ENCODE peak calls at places on chromosomes 6 and 20, in five cellular contexts. W is spleen, D is bronchial epithelial cell, Q is nephron progenitor cell, M is cardiac fibroblast. V is an unnamed sample.

GRCh38 chr6:128438311-128438916 is 82.0 kb downstream of the PTPRK start:
- DNase-seq in W (no peak), D (no peak), Q (no peak), M (peak; percentile 54), V (no peak)

GRCh38 chr20:64137598-64138031 is 26.6 kb upstream of the MYT1 start:
- DNase-seq in W (peak; percentile 57), D (no peak), Q (peak; percentile 1), M (no peak), V (peak; percentile 11)

GRCh38 chr6:148423133-148423532 is 80.5 kb downstream of the SASH1 start:
- DNase-seq in W (no peak), D (no peak), Q (no peak), M (no peak), V (no peak)

GRCh38 chr20:59705651-59706101 is 101.3 kb downstream of the PHACTR3 start:
- DNase-seq in W (no peak), D (no peak), Q (no peak), M (no peak), V (no peak)

GRCh38 chr6:108805611-108806181 is 42.5 kb upstream of the ARMC2 start:
- DNase-seq in W (no peak), D (no peak), Q (peak; percentile 45), M (no peak), V (no peak)

GRCh38 chr6:41200901-41201783 is at the start of gene TREML2:
- DNase-seq in W (peak; percentile 92), D (no peak), Q (no peak), M (no peak), V (no peak)

GRCh38 chr20:4064118-4064962 is 49.0 kb upstream of the RNF24 start:
- DNase-seq in W (peak; percentile 86), D (peak; percentile 74), Q (peak; percentile 29), M (peak; percentile 97), V (no peak)

GRCh38 chr6:138773177-138774091 is at the start of gene CCDC28A:
- DNase-seq in W (peak; percentile 97), D (peak; percentile 88), Q (peak; percentile 88), M (peak; percentile 95), V (peak; percentile 86)

GRCh38 chr20:20791664-20792568 is 79.5 kb upstream of the RALGAPA2 start:
- DNase-seq in W (no peak), D (no peak), Q (no peak), M (no peak), V (no peak)

GRCh38 chr6:143098054-143098673 is 37.5 kb downstream of the AIG1 start:
- DNase-seq in W (no peak), D (no peak), Q (no peak), M (no peak), V (no peak)

GRCh38 chr20:5073154-5074049 is 46.4 kb downstream of the PCNA start:
- DNase-seq in W (peak; percentile 86), D (peak; percentile 73), Q (peak; percentile 7), M (peak; percentile 74), V (peak; percentile 22)

GRCh38 chr6:139690007-139690406 is 315.6 kb upstream of the CITED2 start:
- DNase-seq in W (no peak), D (no peak), Q (no peak), M (no peak), V (no peak)

GRCh38 chr20:58938541-58938940 is 42.5 kb upstream of the NELFCD start:
- DNase-seq in W (no peak), D (no peak), Q (no peak), M (no peak), V (no peak)

GRCh38 chr20:56453347-56453746 is 15.1 kb upstream of the RTF2 start:
- DNase-seq in W (no peak), D (no peak), Q (no peak), M (no peak), V (no peak)

GRCh38 chr6:77688641-77689040 is 35.8 kb downstream of the MEI4 start:
- DNase-seq in W (no peak), D (no peak), Q (no peak), M (no peak), V (no peak)

GRCh38 chr6:2915150-2915549 is 12.0 kb upstream of the SERPINB9 start:
- DNase-seq in W (no peak), D (no peak), Q (no peak), M (no peak), V (no peak)

GRCh38 chr6:113690255-113690956 is 166.7 kb upstream of the MARCKS start:
- DNase-seq in W (no peak), D (peak; percentile 96), Q (no peak), M (peak; percentile 76), V (no peak)

GRCh38 chr6:87743454-87743853 is 41.4 kb upstream of the AKIRIN2 start:
- DNase-seq in W (no peak), D (no peak), Q (no peak), M (no peak), V (no peak)

GRCh38 chr6:9252784-9253183 is 817.4 kb upstream of the SLC35B3 start:
- DNase-seq in W (no peak), D (no peak), Q (peak; percentile 10), M (no peak), V (peak; percentile 37)

GRCh38 chr6:159761135-159761872 is 541 bp upstream of the ACAT2 start:
- DNase-seq in W (peak; percentile 89), D (peak; percentile 17), Q (peak; percentile 47), M (peak; percentile 15), V (peak; percentile 28)

GRCh38 chr6:154370545-154370944 is 13.9 kb upstream of the IPCEF1 start:
- DNase-seq in W (no peak), D (peak; percentile 29), Q (no peak), M (peak; percentile 55), V (no peak)

GRCh38 chr6:71035871-71036270 is 79.0 kb upstream of the B3GAT2 start:
- DNase-seq in W (no peak), D (no peak), Q (no peak), M (peak; percentile 65), V (no peak)

DNA sequence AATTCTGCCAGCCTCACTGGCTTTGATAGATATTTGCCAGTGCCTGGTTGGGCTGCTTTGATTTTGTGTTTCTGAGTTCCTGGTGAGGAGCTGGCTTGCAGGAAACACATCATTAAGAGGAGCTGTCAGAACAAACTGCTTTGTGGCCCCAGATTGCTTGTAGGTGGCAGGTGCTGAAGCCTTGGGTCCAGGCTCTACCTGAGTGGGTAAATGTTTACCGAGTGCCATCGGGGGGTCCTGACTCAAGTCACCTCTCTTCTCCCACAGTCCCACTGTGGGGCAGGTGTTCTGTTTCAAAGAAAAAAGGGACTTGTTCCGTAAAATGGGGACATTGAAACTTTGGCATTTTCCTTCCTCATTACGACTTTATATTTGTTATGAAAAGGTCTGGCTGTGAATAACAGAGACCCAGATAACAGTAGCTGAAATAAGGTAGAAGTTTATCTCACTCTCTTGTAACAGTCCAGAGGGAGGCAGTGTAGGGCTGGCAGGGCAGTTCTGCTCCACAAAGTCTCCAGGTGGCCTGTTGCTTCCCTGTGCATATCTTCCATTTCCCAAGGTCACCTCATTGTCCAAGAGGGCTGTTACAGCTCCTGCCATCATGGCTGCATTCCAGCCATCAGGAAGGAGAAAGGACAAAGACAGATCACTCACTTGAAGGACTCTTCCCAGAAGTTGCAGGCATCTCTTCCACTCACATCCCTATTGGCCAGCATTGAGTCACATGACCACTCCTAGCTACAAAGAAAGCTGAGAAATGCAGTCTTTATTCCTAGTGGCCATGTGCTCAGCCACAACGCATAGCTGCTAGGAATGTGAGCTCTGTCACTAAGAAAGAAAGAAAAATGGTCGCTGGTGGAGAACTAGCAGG is 149.9 kb upstream of the KCNG1 start:
- DNase-seq in W (no peak), D (no peak), Q (no peak), M (no peak), V (no peak)
- TF ChIP-seq CTCF in W (no peak), D (no peak), Q (no peak), M (no peak), V (no peak)

GRCh38 chr6:28866342-28867077 is 57.3 kb downstream of the TRIM27 start:
- DNase-seq in W (peak; percentile 93), D (peak; percentile 42), Q (peak; percentile 72), M (peak; percentile 46), V (peak; percentile 75)
- TF ChIP-seq CTCF in W (no peak), D (no peak), Q (no peak), M (no peak), V (no peak)

DNA sequence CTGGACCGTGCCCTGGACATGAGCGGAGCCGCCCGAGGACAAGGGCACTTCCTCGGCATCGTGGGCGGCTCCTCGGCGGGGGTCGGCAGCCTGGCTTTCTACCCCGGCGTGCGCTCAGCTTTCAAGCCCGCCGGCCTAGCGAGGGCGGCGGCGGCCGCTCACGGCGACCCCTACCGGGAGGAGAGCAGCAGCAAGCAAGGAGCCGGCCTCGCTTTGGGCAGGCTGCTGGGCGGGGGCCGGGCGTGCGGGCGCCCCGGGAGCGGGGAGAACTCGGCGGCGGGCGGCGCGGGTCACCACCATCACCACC is 6.7 kb downstream of the PRDM13 start:
- DNase-seq in W (peak; percentile 88), D (no peak), Q (peak; percentile 79), M (peak; percentile 38), V (peak; percentile 87)
- TF ChIP-seq CTCF in W (peak; percentile 65), D (peak; percentile 51), Q (peak; percentile 38), M (peak; percentile 24), V (peak; percentile 66)

GRCh38 chr20:14219801-14220461 is 117.5 kb downstream of the FLRT3 start:
- DNase-seq in W (no peak), D (peak; percentile 75), Q (no peak), M (no peak), V (no peak)
- TF ChIP-seq CTCF in W (no peak), D (no peak), Q (no peak), M (no peak), V (no peak)

DNA sequence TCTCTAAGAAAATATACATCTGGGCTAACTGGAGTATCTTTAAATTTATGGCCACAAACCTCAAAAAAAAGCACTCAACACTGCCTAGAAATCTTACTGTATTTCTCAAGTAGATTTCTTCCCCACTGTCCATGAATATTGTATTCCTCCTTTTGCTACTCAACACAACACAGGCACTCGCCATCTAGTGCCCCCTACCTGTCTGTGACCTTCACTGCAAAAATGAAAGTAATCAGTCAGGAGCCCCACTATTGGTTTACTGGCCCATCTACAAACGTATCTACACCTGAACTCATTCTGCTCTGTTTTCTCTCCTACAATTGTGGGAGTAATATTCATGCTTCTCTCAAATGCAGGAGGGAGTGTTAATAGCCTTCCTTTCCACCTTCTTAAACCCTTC is 58.3 kb downstream of the LY86 start:
- DNase-seq in W (no peak), D (no peak), Q (no peak), M (no peak), V (no peak)
- TF ChIP-seq CTCF in W (no peak), D (no peak), Q (no peak), M (no peak), V (no peak)

V was measured in glutamatergic neuron.